ENCODE peak calls at places on chromosomes 11 and 22, in seven cellular contexts. R, C, Y, T, X, N and A are unnamed samples. For H3K4me1, the result is how much of the 10 kb centered on the place peaks cover.

GRCh38 chr22:49803134-49803533 is 24.5 kb downstream of the BRD1 start:
- ATAC-seq in R (no peak), C (no peak), Y (no peak), T (no peak), X (no peak), N (no peak), A (no peak)

GRCh38 chr11:74683279-74683871 is 47.9 kb downstream of the CHRDL2 start:
- ATAC-seq in R (no peak), C (peak), Y (peak), T (peak), X (peak), N (peak), A (peak)

GRCh38 chr11:130022799-130023198 is 20.2 kb upstream of the PRDM10 start:
- ATAC-seq in R (peak), C (no peak), Y (peak), T (no peak), X (no peak), N (no peak), A (no peak)

GRCh38 chr11:19455731-19456130 is 215.0 kb upstream of the E2F8 start:
- ATAC-seq in R (no peak), C (no peak), Y (no peak), T (no peak), X (no peak), N (peak), A (no peak)

GRCh38 chr11:5380740-5381342 is 2.8 kb upstream of the OR51M1 start:
- ATAC-seq in R (peak), C (peak), Y (peak), T (peak), X (peak), N (peak), A (no peak)

GRCh38 chr22:23380230-23380573 is 199.9 kb downstream of the IGLL1 start:
- ATAC-seq in R (no peak), C (no peak), Y (no peak), T (no peak), X (no peak), N (no peak), A (no peak)

GRCh38 chr11:75024764-75025211 is 36.1 kb downstream of the NEU3 start:
- ATAC-seq in R (no peak), C (peak), Y (no peak), T (no peak), X (no peak), N (no peak), A (no peak)

GRCh38 chr11:102589047-102589459 is 36.1 kb downstream of the MMP20 start:
- ATAC-seq in R (no peak), C (no peak), Y (no peak), T (no peak), X (no peak), N (no peak), A (no peak)

GRCh38 chr11:114073506-114074381 is 14.2 kb downstream of the ZBTB16 start:
- ATAC-seq in R (no peak), C (no peak), Y (no peak), T (peak), X (no peak), N (peak), A (no peak)

DNA sequence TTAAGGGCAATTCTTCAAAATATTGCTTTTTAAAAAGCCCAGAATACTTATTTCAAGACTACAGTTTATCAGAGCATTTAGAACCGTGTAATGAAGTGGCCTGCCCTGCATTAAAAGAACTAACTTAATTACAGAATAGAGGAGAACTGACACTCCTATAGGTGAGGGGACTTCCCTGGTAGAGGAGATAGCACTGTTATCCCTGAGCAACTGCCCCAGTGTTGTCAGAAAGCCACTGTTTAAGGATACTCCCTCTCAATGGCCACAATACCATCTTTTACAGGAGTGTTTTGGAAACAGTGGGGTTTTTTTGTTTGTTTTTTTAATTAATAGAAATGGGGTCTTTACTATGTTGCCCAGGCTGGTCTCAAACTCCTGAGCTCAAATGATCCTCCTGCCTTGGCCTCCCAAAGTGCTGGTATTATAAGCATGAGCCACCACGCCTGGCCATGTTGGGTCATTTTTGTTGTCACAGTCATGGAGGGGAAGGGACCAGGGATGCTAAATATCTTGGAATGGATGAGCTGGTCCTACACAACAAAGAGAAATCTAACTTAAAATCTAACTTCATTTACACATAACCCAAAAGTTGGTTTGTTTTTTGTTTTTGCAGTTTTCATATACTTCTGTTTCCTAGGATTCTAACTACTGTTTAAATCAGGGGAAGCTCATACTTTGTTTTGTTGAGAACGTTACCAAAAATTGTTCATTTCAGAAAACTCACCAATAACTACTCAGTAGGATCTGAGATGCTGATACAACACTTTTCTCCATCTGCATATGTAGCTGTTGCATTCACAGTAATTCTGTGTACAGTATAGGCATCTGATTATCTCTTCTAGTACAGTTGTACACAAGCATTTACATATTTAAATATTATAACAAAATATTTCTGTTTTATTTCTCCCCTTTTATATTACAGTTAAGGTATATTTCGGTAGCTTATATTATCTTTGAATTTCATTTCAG is 8.1 kb downstream of the RPL27A start:
- ATAC-seq in R (no peak), C (no peak), Y (no peak), T (no peak), X (no peak), N (no peak), A (no peak)
- TF ChIP-seq POLR2A in R (no peak), C (no peak), Y (no peak), T (no peak), X (no peak), N (no peak), A (no peak)

GRCh38 chr11:83941050-83941449 is 654.9 kb upstream of the CCDC90B start:
- ATAC-seq in R (no peak), C (no peak), Y (no peak), T (no peak), X (no peak), N (no peak), A (no peak)
- H3K4me1 ChIP-seq in R (under half), C (under half), Y (under half), T (under half), X (under half), N (under half), A (under half)

DNA sequence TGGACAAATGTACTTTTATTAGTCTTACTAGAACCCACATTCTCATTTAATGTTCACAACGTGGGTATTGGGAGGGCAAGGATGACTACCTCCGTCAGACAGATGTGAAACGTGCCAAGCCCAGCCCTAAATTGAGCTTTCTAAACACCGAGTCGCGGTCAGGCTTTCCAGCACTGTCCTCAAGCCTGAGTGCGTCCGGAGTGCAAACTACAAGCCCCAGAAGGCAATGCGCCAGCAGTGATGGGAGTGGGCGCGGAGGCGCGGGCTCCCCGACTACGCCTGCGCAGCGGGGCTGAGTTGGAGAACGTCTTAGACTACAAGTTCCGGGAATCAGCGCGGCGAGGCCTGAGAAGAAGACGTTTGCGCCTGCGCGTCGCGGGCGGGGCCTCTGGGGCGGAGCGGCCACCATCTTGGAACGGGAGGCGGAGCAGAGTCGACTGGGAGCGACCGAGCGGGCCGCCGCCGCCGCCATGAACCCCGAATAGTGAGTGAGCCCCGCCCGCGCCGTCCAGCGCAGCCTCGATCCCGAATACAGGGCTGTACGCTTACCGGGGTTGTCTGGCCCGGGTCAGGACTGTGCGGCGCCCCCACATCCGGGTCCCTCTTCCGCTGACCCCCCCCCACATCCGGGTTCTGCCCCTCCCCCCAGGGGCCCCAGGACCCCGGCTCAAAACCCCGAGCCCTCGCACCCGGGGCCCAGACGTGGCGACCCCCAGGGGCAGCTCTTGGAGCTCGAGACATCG is at the start of gene RAB1B:
- ATAC-seq in R (peak), C (peak), Y (peak), T (peak), X (peak), N (peak), A (peak)
- TF ChIP-seq POLR2A in R (peak), C (peak), Y (peak), T (peak), X (peak), N (no peak), A (peak)

DNA sequence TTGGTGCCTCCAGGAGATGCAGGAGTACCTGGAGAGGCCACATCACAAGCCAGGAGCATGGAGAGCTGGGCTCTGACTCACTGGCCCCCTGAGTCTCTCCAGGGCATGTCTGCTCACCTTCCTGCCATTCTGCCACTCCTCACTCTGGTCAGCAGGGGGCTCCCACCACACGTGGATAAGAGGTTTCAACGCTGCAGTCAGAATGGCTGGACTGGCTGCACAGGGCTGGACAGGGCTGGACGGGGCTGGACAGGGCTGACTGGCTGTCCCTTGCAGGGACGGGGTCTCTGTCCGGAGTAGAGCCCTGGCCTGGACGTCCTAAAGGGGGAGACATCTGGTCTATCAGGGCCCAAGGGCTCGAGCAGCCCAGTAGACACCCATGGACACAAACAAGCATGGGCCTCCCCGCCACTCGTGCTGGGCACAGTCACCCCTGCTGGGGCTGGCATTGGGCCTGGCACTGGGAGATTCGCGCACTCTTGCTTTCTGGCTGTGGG is 34.6 kb downstream of the CYTH4 start:
- ATAC-seq in R (peak), C (peak), Y (peak), T (peak), X (peak), N (peak), A (peak)
- H3K4me1 ChIP-seq in R (half or more), C (under half), Y (under half), T (under half), X (under half), N (under half), A (under half)

DNA sequence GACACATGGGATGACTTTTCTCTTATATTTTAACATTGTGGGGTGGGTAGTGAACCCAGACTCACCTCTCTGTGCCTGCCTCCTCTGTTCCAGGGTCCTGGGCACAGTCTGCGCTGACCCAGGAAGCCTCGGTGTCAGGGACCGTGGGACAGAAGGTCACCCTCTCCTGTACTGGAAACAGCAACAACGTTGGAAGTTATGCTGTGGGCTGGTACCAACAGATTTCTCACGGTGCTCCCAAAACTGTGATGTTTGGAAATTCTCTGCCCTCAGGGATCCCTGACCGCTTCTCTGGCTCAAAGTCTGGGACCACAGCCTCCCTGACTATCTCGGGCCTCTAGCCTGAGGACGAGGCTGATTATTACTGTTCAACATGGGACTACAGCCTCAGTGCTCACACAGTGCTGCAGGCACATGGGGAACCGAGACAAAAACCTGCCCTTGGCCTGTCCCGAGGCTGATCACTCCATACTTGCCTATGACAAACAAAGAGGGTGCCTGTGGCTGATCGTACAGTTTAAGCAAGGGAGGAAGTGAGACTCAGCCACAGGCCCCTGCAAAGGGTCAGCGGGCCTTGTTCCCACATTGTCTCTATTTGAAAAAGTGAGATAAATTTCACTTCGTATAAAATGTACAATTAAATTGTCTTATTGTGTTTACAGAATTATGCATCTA is 43.7 kb upstream of the TOP3B start:
- ATAC-seq in R (no peak), C (no peak), Y (no peak), T (no peak), X (no peak), N (no peak), A (no peak)
- TF ChIP-seq POLR2A in R (no peak), C (no peak), Y (no peak), T (no peak), X (no peak), N (no peak), A (no peak)

DNA sequence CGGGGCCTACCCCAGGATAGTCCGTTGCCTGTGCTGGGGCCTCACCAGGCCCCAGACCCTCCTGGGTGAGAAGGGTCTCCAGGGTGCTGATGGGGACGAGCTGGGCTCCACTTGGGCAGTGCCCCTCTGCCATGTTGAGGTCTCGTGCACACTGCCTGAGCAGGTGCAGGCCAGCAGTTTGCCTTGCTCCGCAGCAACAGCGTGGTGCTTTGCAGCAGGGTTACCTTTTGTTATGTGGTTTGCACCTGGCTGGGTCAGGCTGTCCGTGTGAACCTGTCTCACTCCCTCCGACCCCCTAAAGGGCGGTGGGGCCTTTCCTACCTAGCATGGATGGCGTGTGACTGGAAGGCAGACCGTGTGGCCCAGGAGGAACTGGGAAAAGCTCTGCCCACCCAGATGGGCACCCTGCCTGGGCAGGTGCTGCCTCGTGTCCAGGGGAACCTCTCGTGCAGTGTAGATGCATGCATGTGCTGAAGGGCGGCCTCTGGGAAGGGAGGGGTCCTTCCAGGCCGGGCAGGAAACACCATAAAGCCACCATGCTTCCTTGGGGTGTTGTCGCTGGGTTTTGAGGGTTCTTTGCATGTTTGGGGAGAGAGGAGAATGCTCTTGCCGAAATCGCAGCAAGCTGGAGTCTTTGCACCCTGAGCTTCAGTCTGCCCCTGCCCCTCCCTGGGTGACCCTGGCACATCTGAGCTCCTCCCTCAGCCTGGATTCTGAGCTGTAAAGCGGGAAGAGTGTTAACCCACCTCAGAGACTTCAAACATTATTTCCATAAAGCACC is 75.4 kb upstream of the PPARA start:
- ATAC-seq in R (no peak), C (no peak), Y (no peak), T (no peak), X (no peak), N (no peak), A (no peak)
- H3K4me1 ChIP-seq in R (half or more), C (half or more), Y (under half), T (under half), X (half or more), N (half or more), A (under half)

GRCh38 chr22:31757265-31757664 is 3.4 kb downstream of the DEPDC5 start:
- ATAC-seq in R (no peak), C (no peak), Y (no peak), T (no peak), X (no peak), N (no peak), A (no peak)

GRCh38 chr22:31753005-31753633 is 700 bp upstream of the DEPDC5 start:
- ATAC-seq in R (peak), C (peak), Y (peak), T (no peak), X (no peak), N (peak), A (no peak)

GRCh38 chr22:31752096-31752847 is 1.5 kb upstream of the DEPDC5 start:
- ATAC-seq in R (no peak), C (no peak), Y (no peak), T (no peak), X (no peak), N (no peak), A (no peak)

GRCh38 chr22:31753634-31754471 is at the start of gene DEPDC5:
- ATAC-seq in R (peak), C (peak), Y (peak), T (peak), X (peak), N (peak), A (peak)

DNA sequence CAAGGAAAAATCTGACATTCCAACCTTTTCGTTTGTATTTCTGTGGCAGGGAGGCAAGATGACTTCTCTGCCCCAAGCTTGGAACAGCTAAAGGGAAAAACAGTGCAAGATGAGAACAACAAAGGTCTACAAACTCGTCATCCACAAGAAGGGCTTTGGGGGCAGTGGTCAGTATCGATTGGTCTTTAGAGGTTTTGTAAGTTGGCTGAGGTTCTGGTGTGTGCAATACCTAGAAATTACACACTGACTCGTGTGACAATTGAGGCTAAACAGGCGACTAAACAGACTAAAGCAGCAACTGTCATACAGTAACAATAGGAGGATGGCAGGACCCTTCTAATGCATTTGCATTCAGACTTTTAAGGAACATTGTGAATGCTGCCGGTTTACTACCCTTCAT is 994 bp downstream of the DEPDC5 start:
- ATAC-seq in R (no peak), C (no peak), Y (no peak), T (peak), X (no peak), N (no peak), A (no peak)
- TF ChIP-seq POLR2A in R (no peak), C (no peak), Y (no peak), T (no peak), X (no peak), N (no peak), A (no peak)

GRCh38 chr11:86179646-86180064 is 64.9 kb upstream of the EED start:
- ATAC-seq in R (no peak), C (no peak), Y (no peak), T (no peak), X (peak), N (no peak), A (no peak)
- H3K4me1 ChIP-seq in R (under half), C (under half), Y (under half), T (under half), X (under half), N (under half), A (under half)

GRCh38 chr11:111718436-111719325 is 47.5 kb downstream of the PPP2R1B start:
- ATAC-seq in R (no peak), C (peak), Y (no peak), T (no peak), X (peak), N (peak), A (peak)
- TF ChIP-seq POLR2A in R (no peak), C (no peak), Y (no peak), T (no peak), X (peak), N (no peak), A (no peak)

GRCh38 chr11:10453261-10453660 is 1.8 kb upstream of the AMPD3 start:
- ATAC-seq in R (no peak), C (no peak), Y (no peak), T (no peak), X (no peak), N (no peak), A (no peak)
- H3K4me1 ChIP-seq in R (under half), C (under half), Y (under half), T (under half), X (under half), N (under half), A (under half)